ENCODE peak calls at places on chromosome 14, in eight cellular contexts. L, K, G, Q, M, C, U and H are unnamed samples.

GRCh38 chr14:60561845-60562746 is 53.1 kb downstream of the SIX6 start:
- DNase-seq in L (peak), K (peak), G (no peak), Q (peak), M (no peak), C (peak), U (peak), H (peak)

GRCh38 chr14:94689218-94689984 is 77.2 kb downstream of the SERPINA3 start:
- DNase-seq in L (no peak), K (no peak), G (no peak), Q (peak), M (peak), C (peak), U (peak), H (no peak)

GRCh38 chr14:91383439-91383838 is 34.2 kb downstream of the CCDC88C start:
- DNase-seq in L (peak), K (no peak), G (no peak), Q (no peak), M (no peak), C (no peak), U (no peak), H (no peak)

GRCh38 chr14:82075566-82075965 is 541.9 kb upstream of the SEL1L start:
- DNase-seq in L (no peak), K (no peak), G (no peak), Q (no peak), M (peak), C (no peak), U (peak), H (no peak)

GRCh38 chr14:83163016-83163415 is 1629.4 kb upstream of the SEL1L start:
- DNase-seq in L (no peak), K (no peak), G (no peak), Q (no peak), M (no peak), C (no peak), U (no peak), H (no peak)

GRCh38 chr14:57060276-57060956 is 208.3 kb downstream of the EXOC5 start:
- DNase-seq in L (no peak), K (no peak), G (no peak), Q (no peak), M (no peak), C (no peak), U (no peak), H (no peak)

GRCh38 chr14:24032727-24033418 is 18.9 kb upstream of the CARMIL3 start:
- DNase-seq in L (no peak), K (no peak), G (no peak), Q (peak), M (no peak), C (peak), U (no peak), H (no peak)

GRCh38 chr14:50344116-50344775 is 32.1 kb downstream of the DMAC2L start:
- DNase-seq in L (no peak), K (no peak), G (no peak), Q (no peak), M (no peak), C (no peak), U (no peak), H (no peak)

GRCh38 chr14:86405250-86405649 is 875.3 kb downstream of the FLRT2 start:
- DNase-seq in L (no peak), K (no peak), G (no peak), Q (no peak), M (no peak), C (no peak), U (no peak), H (no peak)

GRCh38 chr14:61525293-61526011 is 169.9 kb upstream of the HIF1A start:
- DNase-seq in L (peak), K (no peak), G (no peak), Q (no peak), M (no peak), C (peak), U (no peak), H (peak)

GRCh38 chr14:92646952-92647461 is 101.4 kb downstream of the LGMN start:
- DNase-seq in L (no peak), K (no peak), G (no peak), Q (peak), M (no peak), C (no peak), U (no peak), H (peak)

GRCh38 chr14:105774001-105774400 is 247.6 kb downstream of the TMEM121 start:
- DNase-seq in L (no peak), K (no peak), G (no peak), Q (no peak), M (no peak), C (peak), U (no peak), H (no peak)

GRCh38 chr14:93713726-93714405 is 74.4 kb downstream of the PRIMA1 start:
- DNase-seq in L (no peak), K (no peak), G (no peak), Q (no peak), M (no peak), C (no peak), U (no peak), H (no peak)

GRCh38 chr14:61065671-61066070 is 84.6 kb downstream of the SLC38A6 start:
- DNase-seq in L (peak), K (no peak), G (no peak), Q (no peak), M (no peak), C (no peak), U (no peak), H (no peak)